ENCODE peak calls at places on chromosomes 3 and 15, in seven cellular contexts. V is AG09309, A is RWPE1, B is GM06990, S is HS-27A, X is globus pallidus, G is brain microvascular endothelial cell. K is an unnamed sample.

GRCh38 chr3:141979050-141979671 is 102.7 kb downstream of the ATP1B3 start:
- DNase-seq in V (peak), X (no peak), S (no peak), G (peak), B (no peak), A (peak), K (no peak)

GRCh38 chr3:14457999-14458398 is 55.6 kb downstream of the SLC6A6 start:
- DNase-seq in G (no peak), X (no peak), B (no peak), S (no peak), V (no peak), A (no peak), K (no peak)

GRCh38 chr3:187293977-187294376 is 2.4 kb upstream of the MASP1 start:
- DNase-seq in A (no peak), V (no peak), G (no peak), B (no peak), X (no peak), S (no peak), K (no peak)

GRCh38 chr3:142808103-142808917 is 80.6 kb downstream of the PCOLCE2 start:
- DNase-seq in A (peak), B (no peak), G (peak), V (peak), X (peak), S (peak), K (no peak)

GRCh38 chr15:93058904-93059427 is 30.0 kb downstream of the RGMA start:
- DNase-seq in B (no peak), A (no peak), X (no peak), V (no peak), S (no peak), G (no peak), K (no peak)

GRCh38 chr3:51283421-51283820 is 101.7 kb upstream of the MANF start:
- DNase-seq in V (no peak), X (no peak), S (no peak), G (peak), A (peak), B (no peak), K (no peak)

GRCh38 chr3:24351779-24352469 is 142.7 kb downstream of the THRB start:
- DNase-seq in S (peak), B (no peak), X (peak), V (no peak), A (no peak), G (peak), K (no peak)

GRCh38 chr15:43505723-43506122 is 11.7 kb upstream of the MAP1A start:
- DNase-seq in G (peak), X (no peak), S (no peak), V (no peak), B (no peak), A (no peak), K (no peak)

GRCh38 chr15:26177816-26178215 is 314.7 kb upstream of the ATP10A start:
- DNase-seq in G (no peak), B (no peak), X (no peak), A (no peak), S (no peak), V (no peak), K (no peak)

GRCh38 chr3:11718582-11719405 is 75.1 kb upstream of the VGLL4 start:
- DNase-seq in V (no peak), X (peak), S (peak), A (peak), B (peak), G (peak), K (peak)

GRCh38 chr15:101288905-101289513 is 6.0 kb downstream of the SNRPA1 start:
- DNase-seq in B (no peak), V (no peak), S (peak), G (peak), X (peak), A (peak), K (peak)

GRCh38 chr15:61226313-61227250 is 2.5 kb downstream of the RORA start:
- DNase-seq in G (no peak), B (no peak), V (no peak), S (no peak), X (no peak), A (no peak), K (peak)

GRCh38 chr15:79090487-79091203 is at the start of gene RASGRF1:
- DNase-seq in S (no peak), X (no peak), V (no peak), A (no peak), B (peak), G (no peak), K (peak)

GRCh38 chr3:178181784-178182183 is 354.5 kb upstream of the KCNMB2 start:
- DNase-seq in A (no peak), S (no peak), B (no peak), X (no peak), V (no peak), G (no peak), K (no peak)

GRCh38 chr3:184160456-184160855 is 5.3 kb downstream of the DVL3 start:
- DNase-seq in S (no peak), V (no peak), X (no peak), A (no peak), G (peak), B (no peak), K (no peak)

GRCh38 chr3:50221413-50222168 is 14.4 kb upstream of the GNAI2 start:
- DNase-seq in G (no peak), A (no peak), S (no peak), B (no peak), X (peak), V (no peak), K (no peak)

GRCh38 chr3:17489139-17489538 is 253.3 kb downstream of the TBC1D5 start:
- DNase-seq in G (no peak), X (no peak), V (no peak), S (no peak), A (no peak), B (no peak), K (no peak)

GRCh38 chr3:125433611-125434041 is 58.5 kb upstream of the ZNF148 start:
- DNase-seq in B (no peak), X (no peak), A (peak), V (no peak), G (no peak), S (no peak), K (no peak)

GRCh38 chr3:155995525-155996370 is 124.6 kb upstream of the KCNAB1 start:
- DNase-seq in B (no peak), S (no peak), V (peak), X (no peak), A (peak), G (peak), K (peak)

GRCh38 chr3:46114324-46114988 is 87.2 kb upstream of the XCR1 start:
- DNase-seq in B (no peak), X (no peak), G (peak), V (peak), S (peak), A (peak), K (peak)

GRCh38 chr3:13827699-13828098 is 52.2 kb downstream of the WNT7A start:
- DNase-seq in X (no peak), G (no peak), S (no peak), V (no peak), A (no peak), B (no peak), K (no peak)

GRCh38 chr15:73240864-73241499 is 127.8 kb downstream of the HCN4 start:
- DNase-seq in X (peak), V (no peak), B (peak), S (peak), A (peak), G (peak), K (peak)

GRCh38 chr15:87816811-87817210 is 439.7 kb downstream of the NTRK3 start:
- DNase-seq in V (peak), G (peak), S (peak), B (no peak), A (peak), X (no peak), K (no peak)

GRCh38 chr3:48966876-48967361 is 23.1 kb upstream of the P4HTM start:
- DNase-seq in B (no peak), G (no peak), S (no peak), V (no peak), A (no peak), X (no peak), K (no peak)

GRCh38 chr3:32181370-32181769 is 57.1 kb upstream of the CMTM8 start:
- DNase-seq in B (no peak), A (no peak), G (no peak), V (no peak), X (no peak), S (no peak), K (no peak)

K was measured in cerebellar cortex.